ENCODE peak calls at places on chromosomes 16 and 17, in four cellular contexts. One of them, this sample, is unnamed.

GRCh38 chr17:48995332-48995870 is 1.8 kb upstream of the IGF2BP1 start:
- DNase-seq in GOT3: no peak
- DNase-seq in heart right ventricle: no peak
- DNase-seq in AG04449: no peak
- DNase-seq in this sample: no peak

GRCh38 chr16:57859331-57859730 is 57.0 kb upstream of the KIFC3 start:
- DNase-seq in GOT3: no peak
- DNase-seq in heart right ventricle: no peak
- DNase-seq in AG04449: no peak
- DNase-seq in this sample: no peak

GRCh38 chr16:68834550-68834949 is 8.8 kb upstream of the TANGO6 start:
- DNase-seq in GOT3: no peak
- DNase-seq in heart right ventricle: no peak
- DNase-seq in AG04449: no peak
- DNase-seq in this sample: no peak

GRCh38 chr16:28217326-28217725 is 5.6 kb upstream of the XPO6 start:
- DNase-seq in GOT3: no peak
- DNase-seq in heart right ventricle: no peak
- DNase-seq in AG04449: no peak
- DNase-seq in this sample: no peak

GRCh38 chr17:59840329-59840907 is 52.3 kb downstream of the TUBD1 start:
- DNase-seq in GOT3: no peak
- DNase-seq in heart right ventricle: no peak
- DNase-seq in AG04449: no peak
- DNase-seq in this sample: no peak

GRCh38 chr16:11085025-11085485 is 140.7 kb downstream of the CLEC16A start:
- DNase-seq in GOT3: no peak
- DNase-seq in heart right ventricle: no peak
- DNase-seq in AG04449: no peak
- DNase-seq in this sample: no peak

GRCh38 chr17:49604314-49604869 is 28.7 kb downstream of the NXPH3 start:
- DNase-seq in GOT3: no peak
- DNase-seq in heart right ventricle: no peak
- DNase-seq in AG04449: no peak
- DNase-seq in this sample: no peak

GRCh38 chr17:12256380-12256995 is 235.8 kb downstream of the MAP2K4 start:
- DNase-seq in GOT3: no peak
- DNase-seq in heart right ventricle: peak
- DNase-seq in AG04449: peak
- DNase-seq in this sample: peak

GRCh38 chr16:2904100-2904921 is 7.4 kb upstream of the FLYWCH1 start:
- DNase-seq in GOT3: peak
- DNase-seq in heart right ventricle: peak
- DNase-seq in AG04449: no peak
- DNase-seq in this sample: no peak

GRCh38 chr16:57528499-57529323 is 7.7 kb downstream of the CCDC102A start:
- DNase-seq in GOT3: no peak
- DNase-seq in heart right ventricle: no peak
- DNase-seq in AG04449: no peak
- DNase-seq in this sample: no peak